ENCODE peak calls at places on chromosomes 7 and 10, in five cellular contexts. E is ELR, C is memory B cell, Y is cardiac fibroblast, M is fibroblast of lung. U is an unnamed sample.

GRCh38 chr10:26481914-26482550 is 43.9 kb downstream of the APBB1IP start:
- DNase-seq in E (no peak), C (peak; percentile 27), Y (no peak), M (no peak), U (no peak)

GRCh38 chr10:78763217-78763616 is 305.5 kb upstream of the ZMIZ1 start:
- DNase-seq in E (no peak), C (no peak), Y (no peak), M (no peak), U (no peak)

GRCh38 chr10:25294032-25294926 is 119.5 kb downstream of the GPR158 start:
- DNase-seq in E (peak; percentile 35), C (no peak), Y (peak; percentile 41), M (peak; percentile 72), U (peak; percentile 72)

GRCh38 chr7:116588225-116588624 is 63.4 kb downstream of the CAV1 start:
- DNase-seq in E (peak; percentile 89), C (no peak), Y (peak; percentile 80), M (peak; percentile 92), U (no peak)

GRCh38 chr7:156464339-156464738 is 176.2 kb upstream of the RNF32 start:
- DNase-seq in E (no peak), C (no peak), Y (no peak), M (no peak), U (no peak)

GRCh38 chr7:36075561-36075960 is 77.5 kb upstream of the EEPD1 start:
- DNase-seq in E (no peak), C (no peak), Y (no peak), M (no peak), U (no peak)

GRCh38 chr7:23712368-23713284 is 2.6 kb downstream of the STK31 start:
- DNase-seq in E (peak; percentile 90), C (no peak), Y (peak; percentile 86), M (peak; percentile 57), U (peak; percentile 54)

GRCh38 chr10:96261132-96261531 is 10.2 kb downstream of the BLNK start:
- DNase-seq in E (no peak), C (no peak), Y (no peak), M (no peak), U (no peak)

U was measured in foreskin keratinocyte.